ENCODE peak calls at places on chromosome 5, in seven cellular contexts. B is GM23338, L is breast epithelium, T is ovary, R is AG04450, D is A549, E is hepatocyte. A is an unnamed sample.

GRCh38 chr5:74919487-74919886 is 53.3 kb upstream of the FAM169A start:
- DNase-seq in B (peak; percentile 75), L (no peak), T (no peak), R (peak; percentile 18), D (peak; percentile 51), E (peak; percentile 60), A (no peak)

GRCh38 chr5:127923804-127924570 is 159.6 kb upstream of the SLC12A2 start:
- DNase-seq in B (no peak), L (no peak), T (no peak), R (no peak), D (no peak), E (no peak), A (no peak)

GRCh38 chr5:93626801-93627200 is 43.8 kb downstream of the NR2F1 start:
- DNase-seq in B (no peak), L (no peak), T (no peak), R (no peak), D (no peak), E (no peak), A (no peak)

GRCh38 chr5:5221731-5222130 is 81.6 kb downstream of the ADAMTS16 start:
- DNase-seq in B (no peak), L (no peak), T (no peak), R (no peak), D (no peak), E (no peak), A (no peak)

GRCh38 chr5:138752951-138753793 is at the start of gene CTNNA1:
- DNase-seq in B (peak; percentile 92), L (peak; percentile 79), T (peak; percentile 85), R (no peak), D (peak; percentile 84), E (peak; percentile 92), A (peak; percentile 36)

GRCh38 chr5:1205255-1206180 is 4.1 kb downstream of the SLC6A19 start:
- DNase-seq in B (no peak), L (no peak), T (no peak), R (no peak), D (no peak), E (no peak), A (no peak)

GRCh38 chr5:50667653-50668403 is 1.4 kb downstream of the PARP8 start:
- DNase-seq in B (peak; percentile 92), L (peak; percentile 30), T (peak; percentile 82), R (no peak), D (no peak), E (peak; percentile 89), A (peak; percentile 74)

GRCh38 chr5:31382051-31382878 is 149.6 kb downstream of the DROSHA start:
- DNase-seq in B (peak; percentile 35), L (no peak), T (no peak), R (no peak), D (no peak), E (no peak), A (no peak)

GRCh38 chr5:151067632-151068031 is 13.2 kb downstream of the TNIP1 start:
- DNase-seq in B (no peak), L (no peak), T (no peak), R (no peak), D (no peak), E (no peak), A (no peak)

GRCh38 chr5:43648499-43649124 is 45.6 kb downstream of the NNT start:
- DNase-seq in B (no peak), L (no peak), T (no peak), R (no peak), D (no peak), E (no peak), A (no peak)

GRCh38 chr5:157801-158200 is 33.5 kb upstream of the LRRC14B start:
- DNase-seq in B (no peak), L (no peak), T (no peak), R (no peak), D (no peak), E (no peak), A (no peak)
- H3K27ac ChIP-seq in B (no peak overlapping the region), L (no peak overlapping the region), T (no peak overlapping the region), R (no peak overlapping the region), D (no peak overlapping the region), E (no peak overlapping the region), A (no peak overlapping the region)

GRCh38 chr5:66494437-66494836 is 101.8 kb upstream of the MAST4 start:
- DNase-seq in B (peak; percentile 79), L (no peak), T (no peak), R (no peak), D (no peak), E (no peak), A (no peak)
- TF ChIP-seq CTCF in B (peak; percentile 91), L (no peak), T (no peak), R (no peak), D (no peak), E (no peak), A (no peak)

GRCh38 chr5:143229426-143229895 is 174.0 kb downstream of the NR3C1 start:
- DNase-seq in B (no peak), L (no peak), T (no peak), R (no peak), D (no peak), E (no peak), A (no peak)

GRCh38 chr5:143231426-143231825 is 172.1 kb downstream of the NR3C1 start:
- DNase-seq in B (no peak), L (no peak), T (no peak), R (no peak), D (no peak), E (no peak), A (no peak)

GRCh38 chr5:143228597-143229293 is 174.7 kb downstream of the NR3C1 start:
- DNase-seq in B (no peak), L (no peak), T (no peak), R (no peak), D (no peak), E (no peak), A (no peak)

GRCh38 chr5:143230676-143230996 is 172.8 kb downstream of the NR3C1 start:
- DNase-seq in B (no peak), L (no peak), T (no peak), R (no peak), D (no peak), E (no peak), A (no peak)

GRCh38 chr5:143229896-143230675 is 173.4 kb downstream of the NR3C1 start:
- DNase-seq in B (no peak), L (no peak), T (no peak), R (no peak), D (no peak), E (no peak), A (peak; percentile 12)
- H3K27ac ChIP-seq in B (no peak overlapping the region), L (peak overlapping the region; percentile 50), T (no peak overlapping the region), R (peak overlapping the region; percentile 11), D (no peak overlapping the region), E (no peak overlapping the region), A (no peak overlapping the region)

GRCh38 chr5:145833616-145834200 is 1.4 kb downstream of the PRELID2 start:
- DNase-seq in B (no peak), L (no peak), T (no peak), R (no peak), D (no peak), E (no peak), A (no peak)

GRCh38 chr5:145834554-145834916 is 607 bp downstream of the PRELID2 start:
- DNase-seq in B (no peak), L (no peak), T (no peak), R (no peak), D (no peak), E (peak; percentile 19), A (no peak)

GRCh38 chr5:145838276-145838675 is 3.1 kb upstream of the PRELID2 start:
- DNase-seq in B (no peak), L (no peak), T (no peak), R (no peak), D (no peak), E (peak; percentile 44), A (no peak)

GRCh38 chr5:145835839-145836222 is 689 bp upstream of the PRELID2 start:
- DNase-seq in B (no peak), L (no peak), T (no peak), R (no peak), D (no peak), E (no peak), A (no peak)

DNA sequence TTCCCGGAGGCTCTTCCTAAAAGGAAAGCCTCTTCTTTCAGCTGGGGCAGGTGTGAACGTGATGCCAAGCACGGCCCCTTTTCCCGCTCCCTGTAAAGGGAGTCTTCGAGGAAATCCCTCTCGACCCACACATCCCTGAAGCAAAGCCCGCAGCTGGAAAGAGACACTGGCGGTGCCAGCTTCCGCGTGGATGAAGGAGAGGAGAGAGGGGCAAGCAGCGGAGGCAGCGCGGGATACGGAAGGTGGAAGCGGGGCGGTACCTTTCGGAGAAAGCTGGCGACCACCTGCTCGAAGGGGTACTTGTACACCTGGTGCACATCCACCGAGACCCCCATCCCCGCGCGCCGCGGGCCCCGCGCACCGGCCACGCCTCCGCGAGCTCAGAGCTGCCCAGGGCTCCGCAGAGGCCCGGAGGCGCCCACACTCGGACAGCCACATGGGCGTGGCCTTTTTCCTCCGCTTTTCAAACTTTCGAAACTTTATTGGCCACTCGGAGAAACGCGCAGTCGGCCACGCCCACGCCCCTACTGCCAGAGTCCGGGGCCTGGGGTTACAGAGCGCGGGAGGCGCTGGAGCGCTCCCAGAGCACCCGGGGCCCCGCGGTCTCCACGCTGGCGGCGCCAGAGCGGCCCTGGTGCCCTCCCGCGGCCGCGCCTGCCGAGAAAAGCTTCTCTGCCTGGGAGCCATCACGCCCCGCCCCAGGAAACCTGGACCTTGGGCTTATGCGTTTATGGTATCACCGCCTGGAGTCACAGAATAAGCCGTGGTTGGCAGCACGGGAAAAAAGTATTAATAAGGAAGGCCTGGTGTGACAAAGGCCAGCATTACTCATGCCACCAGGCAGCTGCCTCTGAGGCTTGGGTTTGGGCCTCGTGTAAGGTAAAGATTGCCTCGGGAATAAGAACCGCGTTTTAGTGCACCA is at the start of gene PRELID2:
- DNase-seq in B (peak; percentile 97), L (peak; percentile 78), T (peak; percentile 92), R (peak; percentile 61), D (peak; percentile 61), E (peak; percentile 96), A (peak; percentile 9)
- TF ChIP-seq CTCF in B (peak; percentile 19), L (no peak), T (no peak), R (no peak), D (peak; percentile 33), E (peak; percentile 13), A (no peak)

GRCh38 chr5:105632043-105632442 is 2038.7 kb downstream of the EFNA5 start:
- DNase-seq in B (no peak), L (no peak), T (no peak), R (no peak), D (no peak), E (no peak), A (no peak)

DNA sequence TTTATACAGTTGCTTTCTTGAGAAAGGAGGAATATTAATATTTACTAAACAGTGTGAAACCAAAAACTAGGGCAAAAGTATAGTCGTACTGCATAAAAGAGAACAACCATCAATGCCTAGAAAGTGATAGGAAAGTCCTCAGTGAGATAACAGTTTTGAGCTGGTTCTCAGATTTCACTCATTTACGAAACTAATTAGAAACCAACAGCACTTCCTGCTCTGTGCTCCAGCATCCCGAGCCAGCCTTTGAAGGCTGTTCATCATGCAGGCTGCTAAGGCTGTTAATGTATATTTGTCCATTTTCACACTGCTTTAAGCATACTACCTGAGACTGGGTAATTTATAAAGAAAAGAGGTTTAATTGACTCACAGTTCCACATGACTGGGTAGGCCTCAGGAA is 2039.9 kb downstream of the EFNA5 start:
- DNase-seq in B (peak; percentile 26), L (no peak), T (no peak), R (no peak), D (no peak), E (no peak), A (no peak)
- H3K27ac ChIP-seq in B (no peak overlapping the region), L (no peak overlapping the region), T (no peak overlapping the region), R (no peak overlapping the region), D (no peak overlapping the region), E (no peak overlapping the region), A (no peak overlapping the region)

A was measured in CD4-positive, alpha-beta T cell.